ENCODE peak calls at places on chromosomes 7 and 10, in four cellular contexts. K is ovary; O is activated CD8-positive, alpha-beta T cell treated with anti-CD3 and anti-CD28 coated beads for 36 hours; D is anterior cingulate cortex. Q is an unnamed sample.

GRCh38 chr10:102524746-102525145 is 21.0 kb downstream of the SUFU start:
- DNase-seq in O (no peak), D (no peak), K (no peak), Q (no peak)

GRCh38 chr10:33732176-33733025 is 397.9 kb upstream of the NRP1 start:
- DNase-seq in O (no peak), D (no peak), K (no peak), Q (no peak)

GRCh38 chr10:17958049-17958448 is 6.3 kb downstream of the SLC39A12 start:
- DNase-seq in K (no peak), D (no peak), O (no peak), Q (no peak)

GRCh38 chr10:63819753-63820347 is 298.6 kb downstream of the REEP3 start:
- DNase-seq in O (peak; percentile 47), D (peak; percentile 27), K (peak; percentile 65), Q (peak; percentile 39)

GRCh38 chr10:132110091-132110490 is 44.3 kb downstream of the JAKMIP3 start:
- DNase-seq in O (no peak), D (no peak), K (no peak), Q (no peak)

GRCh38 chr10:35447693-35448407 is 111.5 kb downstream of the CCNY start:
- DNase-seq in O (peak; percentile 42), K (peak; percentile 20), D (no peak), Q (no peak)

GRCh38 chr10:112562803-112563663 is 116.0 kb downstream of the VTI1A start:
- DNase-seq in K (no peak), O (no peak), D (no peak), Q (peak; percentile 15)

GRCh38 chr7:1238363-1239331 is 6.0 kb downstream of the UNCX start:
- DNase-seq in O (no peak), D (no peak), K (no peak), Q (no peak)

GRCh38 chr7:151992375-151992774 is 33.1 kb upstream of the GALNT11 start:
- DNase-seq in D (peak; percentile 16), K (no peak), O (peak; percentile 69), Q (peak; percentile 29)

GRCh38 chr10:117684673-117685211 is 142.2 kb downstream of the EMX2 start:
- DNase-seq in D (no peak), O (no peak), K (peak; percentile 37), Q (no peak)

GRCh38 chr7:44073664-44074348 is 8.4 kb upstream of the PGAM2 start:
- DNase-seq in D (peak; percentile 72), O (peak; percentile 89), K (peak; percentile 48), Q (peak; percentile 77)

GRCh38 chr7:22697897-22698645 is 28.9 kb upstream of the IL6 start:
- DNase-seq in K (no peak), O (peak; percentile 54), D (no peak), Q (no peak)

GRCh38 chr7:13421779-13422178 is 567.7 kb downstream of the ETV1 start:
- DNase-seq in K (no peak), D (no peak), O (no peak), Q (no peak)